ENCODE peak calls at places on chromosome 5, in five cellular contexts. D is iPS DF 6.9, X is pancreas, N is breast epithelium, I is tibial nerve. M is an unnamed sample. For H3K27me3, the result is how much of the 10 kb centered on the place peaks cover.

GRCh38 chr5:150122158-150122510 is 33.5 kb downstream of the PDGFRB start:
- DNase-seq in D (no peak), X (no peak), N (no peak), I (no peak), M (no peak)

GRCh38 chr5:58855851-58856739 is 273.2 kb downstream of the RAB3C start:
- DNase-seq in D (no peak), X (no peak), N (no peak), I (no peak), M (no peak)

GRCh38 chr5:136060963-136061362 is 32.2 kb downstream of the TGFBI start:
- DNase-seq in D (no peak), X (no peak), N (no peak), I (no peak), M (no peak)

GRCh38 chr5:57302164-57302563 is 128.3 kb downstream of the GPBP1 start:
- DNase-seq in D (no peak), X (no peak), N (no peak), I (no peak), M (peak)

GRCh38 chr5:165502893-165503696 is 1997.7 kb downstream of the MAT2B start:
- DNase-seq in D (no peak), X (no peak), N (no peak), I (no peak), M (no peak)

GRCh38 chr5:41115281-41115680 is 44.1 kb upstream of the MROH2B start:
- DNase-seq in D (no peak), X (no peak), N (no peak), I (no peak), M (no peak)

GRCh38 chr5:133289686-133290367 is 238.0 kb downstream of the HSPA4 start:
- DNase-seq in D (no peak), X (no peak), N (no peak), I (no peak), M (no peak)

GRCh38 chr5:80238778-80239679 is 16.8 kb downstream of the SERINC5 start:
- DNase-seq in D (no peak), X (peak), N (peak), I (peak), M (no peak)

GRCh38 chr5:76681287-76681686 is 34.6 kb upstream of the F2R start:
- DNase-seq in D (no peak), X (no peak), N (no peak), I (no peak), M (no peak)

GRCh38 chr5:146390469-146390868 is 51.8 kb downstream of the POU4F3 start:
- DNase-seq in D (no peak), X (no peak), N (no peak), I (no peak), M (no peak)

GRCh38 chr5:135139397-135140134 is 105.5 kb upstream of the PITX1 start:
- DNase-seq in D (no peak), X (no peak), N (no peak), I (no peak), M (no peak)

GRCh38 chr5:2921651-2922050 is 170.2 kb upstream of the IRX2 start:
- DNase-seq in D (no peak), X (no peak), N (no peak), I (no peak), M (no peak)

GRCh38 chr5:65874241-65874640 is 52.1 kb upstream of the ERBIN start:
- DNase-seq in D (no peak), X (no peak), N (no peak), I (no peak), M (no peak)

GRCh38 chr5:65191554-65192126 is 290.1 kb downstream of the ADAMTS6 start:
- DNase-seq in D (no peak), X (no peak), N (no peak), I (no peak), M (no peak)

GRCh38 chr5:118068886-118069285 is 919.5 kb downstream of the DTWD2 start:
- DNase-seq in D (no peak), X (no peak), N (no peak), I (no peak), M (no peak)

GRCh38 chr5:171484460-171484899 is 65.0 kb downstream of the FGF18 start:
- DNase-seq in D (no peak), X (no peak), N (no peak), I (peak), M (peak)

GRCh38 chr5:33890633-33891032 is 1.2 kb downstream of the ADAMTS12 start:
- DNase-seq in D (no peak), X (no peak), N (no peak), I (no peak), M (peak)

GRCh38 chr5:140141241-140141640 is 15.5 kb downstream of the IGIP start:
- DNase-seq in D (no peak), X (no peak), N (peak), I (peak), M (no peak)

GRCh38 chr5:142748568-142749249 is 21.5 kb upstream of the ARHGAP26 start:
- DNase-seq in D (no peak), X (no peak), N (peak), I (no peak), M (peak)

GRCh38 chr5:10393491-10393890 is 40.0 kb downstream of the MARCHF6 start:
- DNase-seq in D (no peak), X (no peak), N (no peak), I (no peak), M (no peak)

GRCh38 chr5:79756102-79756501 is 66.5 kb downstream of the CMYA5 start:
- DNase-seq in D (no peak), X (no peak), N (no peak), I (no peak), M (no peak)

GRCh38 chr5:88109806-88110205 is 158.8 kb downstream of the TMEM161B start:
- DNase-seq in D (no peak), X (no peak), N (no peak), I (no peak), M (no peak)

GRCh38 chr5:82334856-82335255 is 56.7 kb upstream of the RPS23 start:
- DNase-seq in D (no peak), X (no peak), N (no peak), I (no peak), M (no peak)

GRCh38 chr5:54673523-54674225 is 156.1 kb downstream of the SNX18 start:
- DNase-seq in D (no peak), X (no peak), N (no peak), I (peak), M (peak)

GRCh38 chr5:55636711-55637110 is 75.4 kb downstream of the SLC38A9 start:
- DNase-seq in D (no peak), X (no peak), N (peak), I (peak), M (no peak)

GRCh38 chr5:172559004-172559932 is 81.8 kb upstream of the NEURL1B start:
- DNase-seq in D (no peak), X (no peak), N (peak), I (peak), M (no peak)

GRCh38 chr5:135452366-135453030 is 347 bp upstream of the TIFAB start:
- DNase-seq in D (no peak), X (peak), N (no peak), I (no peak), M (no peak)

GRCh38 chr5:31851290-31851689 is 212.4 kb downstream of the PDZD2 start:
- DNase-seq in D (no peak), X (no peak), N (no peak), I (no peak), M (no peak)
- H3K27me3 ChIP-seq in D (under half), X (under half), N (under half), I (under half), M (under half)

DNA sequence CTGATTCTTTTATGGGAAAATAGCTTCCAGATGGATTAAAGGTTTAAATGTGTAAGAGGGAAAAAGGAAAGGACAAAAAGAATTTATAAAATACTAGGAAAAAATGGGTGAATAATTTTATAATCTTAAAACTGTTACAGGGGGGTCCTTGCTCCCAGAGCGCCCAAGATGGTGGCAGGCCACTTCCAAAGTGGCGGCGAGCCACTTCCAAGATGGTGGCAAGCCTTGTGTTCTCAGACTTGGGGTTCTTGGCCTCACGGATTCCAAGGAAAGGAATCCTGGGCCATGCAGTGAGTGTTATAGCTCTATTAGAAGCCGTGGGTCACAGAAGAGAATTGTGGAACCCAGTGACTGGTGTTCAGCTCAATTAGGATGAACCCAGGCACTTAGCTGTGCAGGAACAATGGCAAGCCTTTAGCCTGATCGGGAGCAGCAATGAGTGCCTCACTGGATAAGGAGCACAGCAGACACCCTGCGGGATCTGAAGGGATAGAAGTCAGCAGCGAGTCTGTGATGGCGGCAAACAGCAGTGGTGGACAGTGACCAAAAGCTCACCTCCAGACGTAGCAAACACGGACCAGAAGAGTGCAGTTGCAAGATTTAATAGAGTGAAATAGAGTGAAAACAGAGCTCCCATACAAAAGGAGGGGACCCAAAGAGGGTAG is 83.2 kb upstream of the SNCAIP start:
- DNase-seq in D (no peak), X (no peak), N (no peak), I (no peak), M (no peak)
- H3K4me3 ChIP-seq in D (no peak), X (no peak), N (no peak), I (no peak), M (no peak)

GRCh38 chr5:500491-500890 is 23.8 kb downstream of the SLC9A3 start:
- DNase-seq in D (no peak), X (peak), N (no peak), I (no peak), M (no peak)
- H3K27me3 ChIP-seq in D (half or more), X (under half), N (under half), I (under half), M (under half)

DNA sequence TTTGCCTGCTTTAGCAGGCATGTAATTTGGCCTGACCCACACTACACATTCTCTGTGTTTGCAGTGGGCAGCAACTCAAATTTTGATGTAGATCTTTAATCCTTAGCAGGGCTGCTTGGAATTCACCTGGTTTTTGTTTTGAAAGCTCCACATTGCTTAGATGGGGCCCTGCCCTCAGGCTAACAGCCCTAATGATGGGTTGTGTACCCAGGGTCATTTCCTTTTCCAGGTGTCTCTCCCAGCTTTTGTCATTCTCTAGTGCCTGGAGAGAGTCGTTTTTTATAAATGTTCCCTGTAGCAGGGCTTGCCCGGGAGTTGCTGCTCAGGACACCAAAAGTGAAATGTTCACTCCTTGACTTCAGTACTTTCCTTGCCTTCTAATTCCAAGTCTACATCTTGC is 126.3 kb downstream of the TRIO start:
- DNase-seq in D (no peak), X (no peak), N (no peak), I (no peak), M (no peak)
- H3K4me3 ChIP-seq in D (no peak), X (no peak), N (no peak), I (no peak), M (no peak)

GRCh38 chr5:1727571-1727970 is 72.1 kb downstream of the MRPL36 start:
- DNase-seq in D (no peak), X (peak), N (no peak), I (no peak), M (no peak)

GRCh38 chr5:1726469-1726865 is 73.2 kb downstream of the MRPL36 start:
- DNase-seq in D (no peak), X (peak), N (no peak), I (no peak), M (no peak)

GRCh38 chr5:1725641-1726468 is 73.8 kb downstream of the MRPL36 start:
- DNase-seq in D (no peak), X (peak), N (no peak), I (no peak), M (no peak)

GRCh38 chr5:1728846-1729245 is 70.8 kb downstream of the MRPL36 start:
- DNase-seq in D (no peak), X (peak), N (no peak), I (no peak), M (no peak)

DNA sequence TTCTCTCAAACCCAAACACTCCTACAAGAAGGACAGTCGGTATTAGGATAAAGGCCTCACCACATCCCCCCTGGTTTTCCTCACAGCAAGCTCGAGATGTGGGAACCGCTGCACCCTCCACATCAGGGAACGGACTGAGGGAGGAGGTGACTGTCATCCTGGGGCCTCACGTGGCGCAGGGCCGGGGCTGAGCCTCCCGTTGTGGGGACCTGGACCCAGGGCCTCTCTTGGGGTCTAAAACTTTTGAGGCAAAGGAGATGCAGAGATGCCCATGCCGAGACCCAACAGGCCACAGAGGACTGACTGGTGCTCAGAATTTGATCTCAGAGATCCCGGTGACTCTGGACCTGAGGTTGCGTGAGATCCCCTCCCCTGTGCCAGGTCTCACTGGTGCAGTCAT is 72.7 kb downstream of the MRPL36 start:
- DNase-seq in D (no peak), X (peak), N (no peak), I (no peak), M (no peak)
- H3K27me3 ChIP-seq in D (under half), X (under half), N (under half), I (under half), M (under half)

GRCh38 chr5:100889165-100889564 is 13.9 kb downstream of the ST8SIA4 start:
- DNase-seq in D (no peak), X (no peak), N (no peak), I (no peak), M (peak)
- H3K4me3 ChIP-seq in D (no peak), X (no peak), N (peak), I (no peak), M (peak)

GRCh38 chr5:1890296-1890695 is 7.6 kb upstream of the IRX4 start:
- DNase-seq in D (no peak), X (no peak), N (no peak), I (no peak), M (no peak)

GRCh38 chr5:1892211-1892610 is 9.5 kb upstream of the IRX4 start:
- DNase-seq in D (no peak), X (no peak), N (no peak), I (no peak), M (no peak)

GRCh38 chr5:1889321-1890065 is 6.8 kb upstream of the IRX4 start:
- DNase-seq in D (no peak), X (no peak), N (peak), I (no peak), M (no peak)

GRCh38 chr5:1892685-1893445 is 10.1 kb upstream of the IRX4 start:
- DNase-seq in D (no peak), X (no peak), N (no peak), I (no peak), M (no peak)

GRCh38 chr5:1891391-1891790 is 8.7 kb upstream of the IRX4 start:
- DNase-seq in D (no peak), X (no peak), N (no peak), I (no peak), M (no peak)
- H3K27me3 ChIP-seq in D (under half), X (under half), N (under half), I (under half), M (under half)